ENCODE peak calls at places on chromosome 12, in seven cellular contexts. T is psoas muscle, X is WTC11, D is foreskin fibroblast, R is osteocyte, K is astrocyte, H is BJ. F is an unnamed sample.
A peak's percentile ranks its signal among the peaks of the same experiment; 100 is the strongest.

GRCh38 chr12:117485984-117486839 is 124.8 kb upstream of the NOS1 start:
- DNase-seq in T (no peak), D (no peak), H (no peak), X (no peak), K (peak; percentile 24), R (no peak), F (no peak)

GRCh38 chr12:72472350-72472749 is 200.2 kb downstream of the TRHDE start:
- DNase-seq in R (no peak), D (no peak), K (no peak), X (no peak), T (no peak), H (no peak), F (no peak)

GRCh38 chr12:109734219-109735000 is 20.8 kb downstream of the FAM222A start:
- DNase-seq in R (no peak), K (no peak), H (no peak), X (peak; percentile 62), T (peak; percentile 18), D (no peak), F (no peak)

GRCh38 chr12:57617942-57618341 is 6.7 kb downstream of the ARHGEF25 start:
- DNase-seq in T (no peak), R (no peak), D (no peak), H (no peak), K (no peak), X (no peak), F (no peak)

GRCh38 chr12:88052686-88053085 is 23.5 kb upstream of the C12orf50 start:
- DNase-seq in H (no peak), K (peak; percentile 12), T (no peak), D (peak; percentile 31), X (peak; percentile 26), R (no peak), F (no peak)

GRCh38 chr12:107349008-107349747 is 255.8 kb upstream of the CRY1 start:
- DNase-seq in T (no peak), K (peak; percentile 94), X (no peak), D (peak; percentile 56), H (no peak), R (no peak), F (peak; percentile 97)

GRCh38 chr12:2251485-2252179 is 198.8 kb downstream of the CACNA1C start:
- DNase-seq in X (no peak), R (no peak), H (no peak), D (no peak), K (no peak), T (no peak), F (no peak)

GRCh38 chr12:80356092-80356491 is 87.9 kb upstream of the PTPRQ start:
- DNase-seq in X (no peak), D (no peak), K (peak; percentile 26), H (no peak), T (no peak), R (no peak), F (no peak)

GRCh38 chr12:47876404-47876960 is 28.3 kb downstream of the VDR start:
- DNase-seq in T (no peak), R (no peak), X (no peak), D (no peak), H (no peak), K (no peak), F (no peak)

GRCh38 chr12:129746318-129746717 is 157.5 kb downstream of the TMEM132D start:
- DNase-seq in X (no peak), R (no peak), D (no peak), K (no peak), H (no peak), T (no peak), F (no peak)

GRCh38 chr12:93050026-93050747 is 121.1 kb upstream of the EEA1 start:
- DNase-seq in T (no peak), D (peak; percentile 45), K (peak; percentile 46), X (no peak), R (no peak), H (no peak), F (peak; percentile 25)

GRCh38 chr12:109621271-109621671 is 47.7 kb downstream of the MVK start:
- DNase-seq in R (no peak), X (no peak), T (no peak), H (peak; percentile 67), K (no peak), D (peak; percentile 33), F (no peak)

GRCh38 chr12:85955127-85955526 is 81.0 kb downstream of the NTS start:
- DNase-seq in T (no peak), K (no peak), X (no peak), D (no peak), H (no peak), R (no peak), F (no peak)

GRCh38 chr12:95237315-95237714 is 19.7 kb downstream of the VEZT start:
- DNase-seq in D (no peak), K (no peak), X (no peak), R (no peak), H (no peak), T (no peak), F (no peak)

GRCh38 chr12:113019045-113019444 is 37.5 kb upstream of the DTX1 start:
- DNase-seq in D (peak; percentile 8), X (no peak), K (peak; percentile 10), T (no peak), H (no peak), R (no peak), F (no peak)

DNA sequence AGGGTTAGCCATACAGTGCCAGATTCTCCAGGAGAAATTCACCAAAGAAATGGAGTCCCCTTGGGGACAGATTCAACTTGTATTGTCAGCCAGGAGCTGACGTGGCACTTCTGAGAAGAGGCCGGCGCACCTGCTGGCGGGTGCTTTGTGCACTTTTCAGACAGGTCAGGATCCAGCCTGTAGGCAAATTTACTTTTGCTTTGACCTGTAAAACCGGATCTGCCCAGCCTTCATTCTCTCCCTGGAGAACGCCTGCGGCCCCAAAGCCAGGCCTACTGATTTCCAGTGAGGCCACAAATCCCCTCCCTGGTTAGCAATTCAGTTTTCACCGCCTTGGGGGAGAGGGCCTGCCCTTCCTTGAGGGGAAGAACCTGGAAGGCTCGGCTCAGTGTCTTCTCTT is 17.4 kb downstream of the P2RX4 start:
- DNase-seq in H (no peak), X (no peak), R (no peak), D (no peak), T (no peak), K (no peak), F (no peak)
- TF ChIP-seq CTCF in H (no peak), X (no peak), R (no peak), D (no peak), T (no peak), K (no peak), F (no peak)

GRCh38 chr12:123273166-123273565 is 1.5 kb upstream of the CDK2AP1 start:
- DNase-seq in R (no peak), D (no peak), K (no peak), H (no peak), X (no peak), T (no peak), F (no peak)

GRCh38 chr12:123270380-123271181 is 1.1 kb downstream of the CDK2AP1 start:
- DNase-seq in K (peak; percentile 20), H (no peak), R (no peak), X (no peak), D (peak; percentile 47), T (peak; percentile 33), F (no peak)

GRCh38 chr12:123269980-123270379 is 1.7 kb downstream of the CDK2AP1 start:
- DNase-seq in D (no peak), K (no peak), R (no peak), T (no peak), X (no peak), H (no peak), F (no peak)

GRCh38 chr12:123269395-123269892 is 2.2 kb downstream of the CDK2AP1 start:
- DNase-seq in X (peak; percentile 78), R (peak; percentile 90), H (no peak), K (peak; percentile 65), D (peak; percentile 60), T (peak; percentile 67), F (no peak)

DNA sequence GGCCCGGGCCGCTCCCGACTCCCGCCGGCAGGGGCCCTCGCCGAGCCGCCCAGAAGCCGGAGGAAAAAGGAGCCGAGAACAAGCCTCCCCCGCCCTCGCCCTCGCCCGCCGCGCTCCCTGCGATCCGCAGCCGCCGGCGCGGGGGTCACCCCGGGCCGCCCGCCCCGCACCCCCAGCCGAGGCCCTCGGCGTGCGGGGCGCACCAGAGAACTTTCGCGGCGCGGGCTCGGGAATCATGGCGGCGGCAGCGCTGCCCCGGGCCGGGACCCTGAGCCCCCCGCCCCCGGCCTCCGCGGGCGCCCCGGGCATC is 519 bp downstream of the CDK2AP1 start:
- DNase-seq in H (no peak), K (no peak), R (peak; percentile 90), T (peak; percentile 82), X (peak; percentile 75), D (peak; percentile 55), F (no peak)
- TF ChIP-seq CTCF in H (peak; percentile 36), K (no peak), R (peak; percentile 63), T (peak; percentile 73), X (no peak), D (peak; percentile 13), F (peak; percentile 21)

DNA sequence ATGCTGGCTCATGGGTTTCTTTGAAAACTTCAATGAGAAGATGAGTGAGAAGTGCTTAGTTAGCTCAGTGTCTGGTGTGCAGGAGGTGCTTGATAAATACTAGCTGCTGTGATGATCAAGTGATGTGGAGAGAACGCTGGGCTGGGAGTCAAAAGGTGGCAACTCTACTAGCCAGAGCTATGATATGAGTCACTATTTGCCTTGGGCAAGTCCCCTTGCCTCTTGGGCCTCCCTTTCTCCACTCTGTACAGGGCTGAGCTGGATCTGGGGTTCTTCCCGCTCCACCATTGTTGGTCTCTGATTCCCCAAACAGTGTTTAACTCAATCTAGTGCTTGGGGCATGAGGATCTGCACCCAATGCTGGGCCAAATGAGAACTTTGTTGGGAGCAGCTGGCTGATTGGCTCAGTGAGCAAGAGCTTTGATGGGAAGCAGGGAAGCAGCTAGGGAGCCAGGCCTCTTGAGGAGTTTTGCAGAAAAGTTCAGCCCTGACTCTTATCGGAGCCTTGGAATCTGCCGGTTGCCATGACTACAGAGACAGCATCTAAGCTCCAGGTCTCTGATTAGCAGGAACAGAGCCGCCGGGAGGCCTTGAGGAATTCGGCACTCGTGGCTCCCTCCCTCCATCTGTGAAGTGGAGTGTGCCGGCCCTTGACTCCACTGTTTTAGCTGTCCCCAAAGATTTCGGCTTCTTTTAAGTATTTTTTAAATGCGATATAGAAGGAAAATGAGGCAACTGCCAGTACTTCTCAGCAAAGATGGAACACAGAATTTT is 82.1 kb upstream of the HSPB8 start:
- DNase-seq in T (no peak), H (no peak), K (no peak), R (no peak), X (peak; percentile 59), D (no peak), F (no peak)
- TF ChIP-seq CTCF in T (no peak), H (no peak), K (no peak), R (no peak), X (no peak), D (no peak), F (no peak)

DNA sequence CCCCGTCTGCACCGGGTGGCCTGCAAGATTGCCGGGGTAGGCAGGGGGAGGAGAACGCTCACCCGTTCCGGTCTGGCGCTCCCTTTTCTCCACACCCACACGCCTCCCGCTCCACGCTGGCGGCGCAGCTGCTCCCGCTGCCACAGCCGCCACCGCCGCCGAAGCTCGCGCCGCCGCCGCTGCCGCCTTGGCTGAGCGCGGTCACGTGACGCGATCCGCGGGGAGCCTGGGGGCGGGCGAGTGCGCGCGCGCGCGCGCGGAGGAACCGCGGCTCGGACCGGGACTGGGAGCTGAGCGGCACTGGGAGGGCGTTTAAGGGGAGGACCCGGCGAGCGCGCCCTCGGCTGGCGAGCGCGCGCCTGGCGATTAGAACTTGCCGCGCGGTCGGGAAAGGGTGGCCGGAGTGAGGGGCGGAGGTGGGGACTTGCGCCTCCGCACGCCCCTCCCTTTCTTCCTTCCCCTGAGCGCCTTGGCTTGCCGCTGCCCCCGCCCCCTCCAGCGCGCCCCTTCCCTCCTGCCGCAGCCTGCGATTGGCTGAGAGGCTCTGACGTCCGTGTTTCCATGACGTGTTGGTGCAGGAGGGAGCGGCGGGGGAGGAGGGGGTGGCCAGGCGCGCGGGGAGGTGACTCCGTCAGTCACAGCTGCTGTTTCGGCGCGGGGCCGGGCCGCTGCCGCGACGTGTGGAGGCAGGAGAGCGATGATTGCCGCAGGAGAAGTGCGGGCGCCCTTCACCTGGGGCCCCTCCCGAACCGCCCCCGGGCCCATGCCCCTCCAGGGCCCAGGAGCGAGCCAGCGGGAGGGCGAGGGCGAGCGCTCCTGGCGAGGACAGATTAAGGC is 737 bp upstream of the ATP2B1 start:
- DNase-seq in T (peak; percentile 99), R (peak; percentile 99), X (peak; percentile 97), K (peak; percentile 97), H (peak; percentile 90), D (peak; percentile 100), F (peak; percentile 91)
- TF ChIP-seq CTCF in T (no peak), R (no peak), X (no peak), K (no peak), H (peak; percentile 11), D (no peak), F (no peak)